ENCODE peak calls at places on chromosomes 12 and 14, in four cellular contexts. Z is NCI-H1694, G is epithelial cell of esophagus, H is OCI-LY7. J is an unnamed sample.

GRCh38 chr14:51401272-51401671 is 161.2 kb downstream of the TMX1 start:
- DNase-seq in Z (no peak), G (no peak), H (no peak), J (no peak)

GRCh38 chr12:32290411-32290810 is 108.9 kb upstream of the FGD4 start:
- DNase-seq in Z (no peak), G (peak), H (no peak), J (no peak)

GRCh38 chr12:81558031-81558430 is 201.1 kb downstream of the PPFIA2 start:
- DNase-seq in Z (no peak), G (peak), H (no peak), J (no peak)

GRCh38 chr14:93946104-93946503 is 19.0 kb downstream of the FAM181A start:
- DNase-seq in Z (no peak), G (no peak), H (no peak), J (no peak)

GRCh38 chr12:57242329-57242690 is 8.7 kb downstream of the STAC3 start:
- DNase-seq in Z (peak), G (no peak), H (peak), J (peak)

GRCh38 chr14:31340297-31341063 is 79.9 kb downstream of the HEATR5A start:
- DNase-seq in Z (no peak), G (no peak), H (no peak), J (no peak)

GRCh38 chr12:14239935-14240872 is 125.3 kb upstream of the ATF7IP start:
- DNase-seq in Z (no peak), G (peak), H (peak), J (peak)

GRCh38 chr12:19404232-19404880 is 34.9 kb upstream of the AEBP2 start:
- DNase-seq in Z (no peak), G (no peak), H (no peak), J (no peak)

GRCh38 chr14:77181603-77182437 is at the start of gene TMEM63C:
- DNase-seq in Z (peak), G (peak), H (peak), J (peak)

GRCh38 chr12:6392499-6392898 is 8.5 kb downstream of the LTBR start:
- DNase-seq in Z (no peak), G (no peak), H (no peak), J (no peak)

GRCh38 chr14:86481105-86481504 is 951.2 kb downstream of the FLRT2 start:
- DNase-seq in Z (no peak), G (peak), H (no peak), J (no peak)

GRCh38 chr14:99383457-99384428 is 96.9 kb downstream of the SETD3 start:
- DNase-seq in Z (no peak), G (peak), H (no peak), J (no peak)

GRCh38 chr12:94513527-94513926 is 53.9 kb upstream of the CEP83 start:
- DNase-seq in Z (no peak), G (no peak), H (no peak), J (no peak)

GRCh38 chr14:79680087-79680486 is 531.2 kb downstream of the DIO2 start:
- DNase-seq in Z (no peak), G (no peak), H (no peak), J (no peak)

GRCh38 chr12:120361506-120362208 is 7.3 kb downstream of the MSI1 start:
- DNase-seq in Z (peak), G (peak), H (no peak), J (no peak)

GRCh38 chr12:51814311-51815088 is 34.0 kb downstream of the FIGNL2 start:
- DNase-seq in Z (no peak), G (peak), H (no peak), J (no peak)